ENCODE peak calls at places on chromosome 19, in seven cellular contexts. R is GM18507; D is NCI-H187; C is bronchial epithelial cell; E is T-helper 1 cell; U is activated CD4-positive, alpha-beta T cell treated with anti-CD3 and anti-CD28 coated beads, Interleukin-2, amount 50 U/mL, for 4 hours; Y is mesendoderm. H is an unnamed sample.
A peak's percentile ranks its signal among the peaks of the same experiment; 100 is the strongest.

GRCh38 chr19:31110331-31110730 is 238.9 kb downstream of the TSHZ3 start:
- DNase-seq in D (no peak), C (peak; percentile 46), E (no peak), R (no peak), Y (peak; percentile 60), U (no peak), H (no peak)

GRCh38 chr19:28488006-28488405 is 724.9 kb downstream of the UQCRFS1 start:
- DNase-seq in D (no peak), E (no peak), C (no peak), R (no peak), Y (no peak), U (no peak), H (no peak)

GRCh38 chr19:45124021-45124420 is 31.0 kb downstream of the PPP1R37 start:
- DNase-seq in R (no peak), U (no peak), Y (no peak), D (no peak), C (no peak), E (no peak), H (no peak)

GRCh38 chr19:43464089-43464775 is 1.2 kb downstream of the LYPD3 start:
- DNase-seq in C (no peak), U (no peak), E (no peak), Y (no peak), D (no peak), R (peak; percentile 50), H (no peak)

GRCh38 chr19:14116525-14116917 is 1.0 kb downstream of the PRKACA start:
- DNase-seq in D (no peak), U (no peak), C (no peak), R (no peak), E (no peak), Y (no peak), H (no peak)

GRCh38 chr19:15945301-15945700 is 3.5 kb upstream of the OR10H4 start:
- DNase-seq in R (no peak), D (no peak), Y (no peak), U (no peak), C (no peak), E (no peak), H (no peak)

GRCh38 chr19:44795398-44795987 is 13.4 kb upstream of the BCAM start:
- DNase-seq in U (no peak), D (no peak), R (no peak), C (no peak), E (no peak), Y (no peak), H (no peak)

GRCh38 chr19:53868091-53868891 is 608 bp downstream of the MYADM start:
- DNase-seq in U (no peak), R (no peak), C (peak; percentile 14), Y (peak; percentile 88), D (no peak), E (peak; percentile 47), H (peak; percentile 79)

GRCh38 chr19:48203227-48203793 is 32.8 kb downstream of the ZSWIM9 start:
- DNase-seq in D (no peak), C (no peak), Y (no peak), E (no peak), U (no peak), R (no peak), H (peak; percentile 26)

GRCh38 chr19:2602391-2603181 is 99.9 kb downstream of the GNG7 start:
- DNase-seq in C (peak; percentile 52), D (no peak), E (no peak), U (no peak), R (no peak), Y (peak; percentile 95), H (peak; percentile 95)

GRCh38 chr19:3860499-3860898 is 8.3 kb downstream of the ZFR2 start:
- DNase-seq in E (no peak), U (no peak), C (no peak), R (no peak), Y (no peak), D (no peak), H (no peak)

GRCh38 chr19:16369306-16369663 is 44.7 kb downstream of the KLF2 start:
- DNase-seq in D (no peak), C (no peak), Y (no peak), R (no peak), E (no peak), U (no peak), H (no peak)

GRCh38 chr19:49114630-49115363 is 627 bp downstream of the LIN7B start:
- DNase-seq in D (no peak), C (no peak), Y (peak; percentile 75), U (peak; percentile 42), R (no peak), E (no peak), H (peak; percentile 74)

GRCh38 chr19:40442328-40443130 is 1.6 kb downstream of the SERTAD3 start:
- DNase-seq in E (no peak), U (no peak), C (no peak), D (no peak), R (no peak), Y (no peak), H (no peak)

GRCh38 chr19:3054972-3055740 is 7.1 kb downstream of the TLE5 start:
- DNase-seq in U (no peak), Y (peak; percentile 53), E (no peak), C (peak; percentile 82), R (no peak), D (no peak), H (no peak)

GRCh38 chr19:58476498-58477015 is 405 bp downstream of the ZNF446 start:
- DNase-seq in U (no peak), D (no peak), C (no peak), E (no peak), R (no peak), Y (peak; percentile 39), H (no peak)

GRCh38 chr19:9175326-9175725 is 3.5 kb upstream of the OR7D2 start:
- DNase-seq in E (no peak), Y (no peak), R (no peak), D (no peak), C (no peak), U (no peak), H (no peak)

GRCh38 chr19:4016486-4016885 is 8.9 kb downstream of the PIAS4 start:
- DNase-seq in E (no peak), R (no peak), U (no peak), D (no peak), C (no peak), Y (no peak), H (no peak)

GRCh38 chr19:3097442-3097871 is 3.3 kb downstream of the GNA11 start:
- DNase-seq in R (no peak), U (no peak), Y (no peak), E (no peak), C (no peak), D (no peak), H (no peak)

GRCh38 chr19:23823952-23824389 is 65.3 kb upstream of the ZNF681 start:
- DNase-seq in E (no peak), C (peak; percentile 2), U (no peak), D (no peak), Y (peak; percentile 87), R (no peak), H (no peak)

GRCh38 chr19:30670011-30670329 is 297.8 kb downstream of the ZNF536 start:
- DNase-seq in C (no peak), R (no peak), Y (no peak), D (no peak), U (no peak), E (no peak), H (no peak)

GRCh38 chr19:45184115-45184514 is 5.5 kb downstream of the BLOC1S3 start:
- DNase-seq in R (no peak), E (no peak), C (no peak), Y (no peak), U (no peak), D (no peak), H (no peak)

GRCh38 chr19:11142528-11143171 is 12.9 kb downstream of the SPC24 start:
- DNase-seq in C (peak; percentile 80), E (no peak), R (no peak), Y (peak; percentile 92), U (no peak), D (no peak), H (peak; percentile 95)